ENCODE peak calls at places on chromosomes 12 and 14, in seven cellular contexts. A, G, X, D, L, B and N are unnamed samples. For H3K9me3, the result is how much of the 10 kb centered on the place peaks cover.

GRCh38 chr12:11581179-11581755 is 68.2 kb upstream of the ETV6 start:
- DNase-seq in G (peak), D (peak), L (peak), X (peak), A (peak), B (peak), N (no peak)

GRCh38 chr14:56874375-56874774 is 64.1 kb upstream of the OTX2 start:
- DNase-seq in A (peak), X (no peak), L (no peak), G (no peak), D (no peak), B (no peak), N (peak)

GRCh38 chr14:102646615-102647014 is 54.2 kb downstream of the RCOR1 start:
- DNase-seq in G (no peak), D (no peak), A (no peak), X (no peak), L (no peak), B (no peak), N (no peak)

GRCh38 chr12:125081427-125081826 is 16.2 kb downstream of the AACS start:
- DNase-seq in G (no peak), D (no peak), B (no peak), L (no peak), X (no peak), A (no peak), N (no peak)

GRCh38 chr12:10213168-10214130 is 772 bp downstream of the GABARAPL1 start:
- DNase-seq in L (peak), G (peak), D (peak), B (peak), X (peak), A (peak), N (peak)

GRCh38 chr12:71610036-71610795 is 53.4 kb downstream of the ZFC3H1 start:
- DNase-seq in X (no peak), L (no peak), B (no peak), A (no peak), D (peak), G (no peak), N (no peak)

GRCh38 chr14:33646692-33647260 is 304.1 kb downstream of the EGLN3 start:
- DNase-seq in G (no peak), D (no peak), A (no peak), X (no peak), L (no peak), B (no peak), N (no peak)

GRCh38 chr12:108282160-108282559 is 57.0 kb downstream of the CMKLR1 start:
- DNase-seq in G (no peak), A (no peak), L (no peak), X (no peak), B (no peak), D (no peak), N (no peak)

GRCh38 chr12:51275088-51275487 is 4.9 kb upstream of the SMAGP start:
- DNase-seq in G (no peak), D (no peak), X (no peak), A (peak), B (no peak), L (no peak), N (no peak)

GRCh38 chr14:27242874-27243273 is 645.0 kb upstream of the NOVA1 start:
- DNase-seq in D (no peak), B (no peak), X (no peak), A (no peak), G (no peak), L (no peak), N (no peak)

GRCh38 chr14:106792543-106792942 is 1266.2 kb downstream of the TMEM121 start:
- DNase-seq in D (no peak), X (no peak), L (no peak), A (no peak), B (no peak), G (no peak), N (no peak)

GRCh38 chr14:106790189-106791036 is 1264.0 kb downstream of the TMEM121 start:
- DNase-seq in X (peak), G (peak), L (peak), B (no peak), A (peak), D (peak), N (no peak)

GRCh38 chr14:106789318-106789717 is 1262.9 kb downstream of the TMEM121 start:
- DNase-seq in G (no peak), L (no peak), B (no peak), D (peak), A (no peak), X (no peak), N (no peak)

GRCh38 chr14:106786697-106787096 is 1260.3 kb downstream of the TMEM121 start:
- DNase-seq in A (no peak), L (no peak), B (no peak), G (no peak), X (no peak), D (no peak), N (no peak)

DNA sequence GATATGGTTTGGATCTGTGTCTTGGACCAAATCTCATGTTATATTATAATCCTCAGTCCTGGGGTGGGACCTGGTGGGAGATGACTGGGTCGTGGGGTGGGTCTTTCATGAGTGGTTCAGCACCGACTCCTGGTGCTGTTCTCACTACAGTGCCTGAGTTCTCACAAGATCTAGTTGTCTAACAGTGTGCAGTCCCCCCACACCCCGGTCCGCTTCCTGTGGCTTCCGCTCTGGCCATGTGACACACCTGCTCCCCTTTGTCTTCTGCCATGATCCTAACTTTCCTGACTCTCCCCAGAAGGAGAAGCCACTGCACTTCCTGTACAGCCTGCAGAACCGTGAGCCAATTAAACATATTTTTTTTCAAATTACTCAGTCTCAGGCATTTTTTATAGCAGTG is 1262.2 kb downstream of the TMEM121 start:
- DNase-seq in G (no peak), A (no peak), D (no peak), X (no peak), B (no peak), L (no peak), N (no peak)
- H3K9me3 ChIP-seq in G (under half), A (under half), D (under half), X (under half), B (under half), L (under half), N (half or more)

DNA sequence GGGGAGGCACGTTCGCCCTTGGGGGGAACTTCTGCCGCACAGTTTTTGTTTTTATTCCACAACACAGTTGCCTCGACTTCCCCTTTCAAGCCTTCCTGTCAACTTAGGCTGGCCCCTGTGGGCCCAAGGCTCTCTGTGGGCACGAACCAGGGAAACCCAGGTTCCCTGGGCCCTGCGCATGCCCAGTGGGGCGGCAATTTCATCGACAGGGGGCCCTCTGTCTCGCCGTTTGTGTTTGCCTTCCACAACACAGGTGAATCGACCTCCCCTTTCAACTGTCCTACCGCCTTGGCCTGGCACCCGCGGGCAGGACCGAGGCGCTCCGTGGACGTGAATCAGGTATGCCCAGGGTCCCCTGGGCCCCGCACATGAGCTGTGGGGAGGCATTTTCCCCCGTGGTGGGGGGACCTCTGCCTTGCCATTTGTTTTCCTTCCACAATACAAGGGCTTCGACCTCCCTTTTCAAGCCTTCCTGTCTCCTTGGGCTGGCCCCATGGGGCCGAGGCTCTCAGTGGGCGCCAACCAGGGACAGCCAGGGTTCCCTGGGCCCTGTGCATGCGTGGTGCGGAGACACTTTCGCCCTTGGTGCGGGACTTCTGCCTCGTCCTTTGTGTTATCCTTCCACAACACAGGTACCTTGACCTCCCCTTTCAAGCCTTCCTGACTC is 354.0 kb downstream of the ALG10 start:
- DNase-seq in B (no peak), X (no peak), A (no peak), D (no peak), L (no peak), G (no peak), N (no peak)
- H3K9me3 ChIP-seq in B (under half), X (half or more), A (under half), D (under half), L (under half), G (under half), N (half or more)

DNA sequence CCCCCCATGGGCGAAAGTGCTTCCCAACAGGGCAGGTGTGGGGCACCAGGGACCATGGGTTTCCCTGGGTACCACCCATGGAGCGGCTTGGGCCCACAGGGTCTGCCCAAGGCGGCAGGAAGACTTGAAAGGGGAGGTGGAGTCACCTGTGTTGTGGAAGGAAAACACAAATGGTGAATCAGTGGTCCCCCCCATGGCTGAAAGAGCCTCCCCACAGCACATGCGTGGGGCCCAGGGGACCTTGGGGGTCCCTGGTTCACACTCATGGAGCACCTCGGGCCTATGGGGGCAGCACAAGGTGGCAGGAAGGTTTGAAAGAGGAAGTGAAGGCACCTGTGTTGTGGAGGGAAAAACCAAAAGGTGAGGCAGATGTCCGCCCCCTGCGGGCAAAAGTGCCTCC is 581.9 kb downstream of the ALG10 start:
- DNase-seq in B (no peak), G (no peak), X (no peak), A (no peak), L (peak), D (no peak), N (no peak)
- H3K9me3 ChIP-seq in B (under half), G (under half), X (half or more), A (half or more), L (under half), D (under half), N (half or more)

GRCh38 chr14:87407344-87407743 is 585.6 kb downstream of the GALC start:
- DNase-seq in B (no peak), L (no peak), X (no peak), G (no peak), A (no peak), D (no peak), N (no peak)

GRCh38 chr14:87409401-87409800 is 583.6 kb downstream of the GALC start:
- DNase-seq in L (no peak), B (no peak), G (no peak), D (no peak), X (no peak), A (no peak), N (no peak)

GRCh38 chr14:87411370-87411769 is 581.6 kb downstream of the GALC start:
- DNase-seq in D (no peak), A (no peak), L (no peak), G (no peak), B (no peak), X (no peak), N (peak)

DNA sequence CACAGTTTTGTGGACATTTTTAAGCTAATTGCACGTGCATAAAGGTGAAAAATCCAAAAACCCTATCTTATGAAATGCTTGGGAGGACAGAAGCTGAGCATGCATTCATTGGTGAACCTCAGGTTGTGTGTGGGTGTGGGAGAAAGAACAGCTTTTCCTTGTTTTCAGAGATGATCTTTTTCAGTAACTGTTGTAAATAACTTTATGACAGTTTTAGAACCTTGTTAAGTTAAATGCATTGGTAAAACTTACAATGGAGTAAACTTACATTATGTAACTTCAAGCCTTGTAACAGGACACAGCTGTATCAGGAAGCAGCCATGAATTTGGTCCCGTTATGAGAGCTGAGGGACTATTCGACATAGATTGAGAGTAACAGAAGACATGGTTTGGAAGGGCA is 587.4 kb downstream of the GALC start:
- DNase-seq in L (no peak), X (no peak), G (no peak), B (no peak), A (no peak), D (no peak), N (no peak)
- H3K9me3 ChIP-seq in L (under half), X (under half), G (under half), B (under half), A (under half), D (under half), N (under half)

GRCh38 chr12:24977060-24977459 is 28.2 kb upstream of the BCAT1 start:
- DNase-seq in L (no peak), B (no peak), A (no peak), D (no peak), X (no peak), G (no peak), N (no peak)

GRCh38 chr12:24974216-24974615 is 25.3 kb upstream of the BCAT1 start:
- DNase-seq in B (no peak), X (no peak), A (no peak), G (no peak), D (no peak), L (no peak), N (no peak)

GRCh38 chr12:24975425-24975824 is 26.5 kb upstream of the BCAT1 start:
- DNase-seq in X (no peak), L (peak), A (no peak), D (no peak), B (no peak), G (no peak), N (no peak)

GRCh38 chr12:24970177-24970576 is 21.3 kb upstream of the BCAT1 start:
- DNase-seq in B (no peak), G (no peak), L (no peak), A (no peak), D (no peak), X (no peak), N (no peak)

GRCh38 chr12:24972078-24972477 is 23.2 kb upstream of the BCAT1 start:
- DNase-seq in A (no peak), B (no peak), X (no peak), G (no peak), L (no peak), D (no peak), N (no peak)
- H3K9me3 ChIP-seq in A (under half), B (under half), X (under half), G (under half), L (under half), D (under half), N (under half)

GRCh38 chr14:106069786-106070185 is 543.4 kb downstream of the TMEM121 start:
- DNase-seq in G (no peak), A (no peak), L (no peak), B (no peak), D (no peak), X (no peak), N (no peak)

GRCh38 chr14:106067935-106068334 is 541.6 kb downstream of the TMEM121 start:
- DNase-seq in A (no peak), B (no peak), L (no peak), G (no peak), D (no peak), X (no peak), N (no peak)

DNA sequence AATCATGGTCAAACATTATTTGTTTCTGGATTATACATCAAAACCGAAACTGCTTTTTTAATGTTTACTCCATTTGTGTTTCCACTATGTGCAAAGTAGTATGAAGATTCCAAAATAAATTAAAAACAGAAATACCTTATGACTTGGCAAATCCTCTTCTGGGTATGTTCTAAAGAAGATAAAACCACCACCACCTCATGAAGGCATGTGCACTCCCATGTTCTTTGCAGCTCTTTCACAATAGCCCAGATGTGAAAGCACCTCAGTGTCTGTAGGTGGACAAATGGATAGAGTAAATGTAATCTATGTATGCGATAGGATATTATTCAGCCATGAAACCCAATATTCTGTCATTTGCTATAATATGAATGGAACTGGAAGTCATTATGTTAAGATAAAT is 543.9 kb downstream of the TMEM121 start:
- DNase-seq in B (no peak), G (no peak), D (no peak), A (no peak), L (no peak), X (no peak), N (no peak)
- H3K9me3 ChIP-seq in B (under half), G (under half), D (under half), A (under half), L (under half), X (under half), N (half or more)